ENCODE peak calls at places on chromosomes 3 and 15, in ten cellular contexts. X is GM12864, I is brain microvascular endothelial cell, U is lower lobe of right lung, N is GM06990, Y is activated B cell treated with CpG ODN at 0.5 μM for 24 hours, P is A549, A is AG09319, R is astrocyte, B is dorsolateral prefrontal cortex. Q is an unnamed sample.

GRCh38 chr15:43441316-43441715 is 51.6 kb downstream of the TP53BP1 start:
- DNase-seq in N (peak; percentile 9), A (no peak), R (peak; percentile 39), Y (no peak), U (no peak), P (peak; percentile 23), B (no peak), X (no peak), I (peak; percentile 37), Q (no peak)

GRCh38 chr15:93929375-93930094 is 301.8 kb upstream of the MCTP2 start:
- DNase-seq in R (peak; percentile 98), Y (no peak), U (no peak), N (no peak), A (peak; percentile 19), I (peak; percentile 91), X (no peak), B (no peak), P (no peak), Q (peak; percentile 42)

GRCh38 chr3:10763817-10764313 is 52.2 kb upstream of the SLC6A11 start:
- DNase-seq in R (no peak), A (no peak), Y (no peak), I (no peak), B (no peak), U (no peak), P (no peak), X (no peak), N (no peak), Q (no peak)

GRCh38 chr3:126149256-126149902 is 31.0 kb downstream of the ALDH1L1 start:
- DNase-seq in X (no peak), P (no peak), R (no peak), Y (no peak), I (no peak), B (no peak), U (peak; percentile 29), N (no peak), A (no peak), Q (no peak)

GRCh38 chr15:25830844-25831443 is 32.2 kb downstream of the ATP10A start:
- DNase-seq in P (no peak), A (peak; percentile 86), X (no peak), U (no peak), B (no peak), N (no peak), I (peak; percentile 76), R (peak; percentile 98), Y (no peak), Q (peak; percentile 57)

GRCh38 chr3:22089284-22089683 is 338.3 kb upstream of the ZNF385D start:
- DNase-seq in R (no peak), N (no peak), P (peak; percentile 6), I (peak; percentile 7), Y (no peak), X (peak; percentile 5), A (no peak), B (no peak), U (no peak), Q (peak; percentile 64)

GRCh38 chr3:42712716-42713372 is 10.2 kb upstream of the HHATL start:
- DNase-seq in P (no peak), R (no peak), Y (peak; percentile 12), I (no peak), U (no peak), X (no peak), N (no peak), B (peak; percentile 36), A (no peak), Q (no peak)

GRCh38 chr15:84634228-84634837 is 19.8 kb downstream of the WDR73 start:
- DNase-seq in A (no peak), X (no peak), R (no peak), Y (no peak), U (no peak), I (no peak), P (no peak), N (no peak), B (no peak), Q (no peak)

GRCh38 chr15:90358124-90359033 is 6.3 kb downstream of the ZNF774 start:
- DNase-seq in U (no peak), A (no peak), Y (no peak), B (no peak), I (peak; percentile 45), N (no peak), X (no peak), R (peak; percentile 70), P (no peak), Q (peak; percentile 62)

DNA sequence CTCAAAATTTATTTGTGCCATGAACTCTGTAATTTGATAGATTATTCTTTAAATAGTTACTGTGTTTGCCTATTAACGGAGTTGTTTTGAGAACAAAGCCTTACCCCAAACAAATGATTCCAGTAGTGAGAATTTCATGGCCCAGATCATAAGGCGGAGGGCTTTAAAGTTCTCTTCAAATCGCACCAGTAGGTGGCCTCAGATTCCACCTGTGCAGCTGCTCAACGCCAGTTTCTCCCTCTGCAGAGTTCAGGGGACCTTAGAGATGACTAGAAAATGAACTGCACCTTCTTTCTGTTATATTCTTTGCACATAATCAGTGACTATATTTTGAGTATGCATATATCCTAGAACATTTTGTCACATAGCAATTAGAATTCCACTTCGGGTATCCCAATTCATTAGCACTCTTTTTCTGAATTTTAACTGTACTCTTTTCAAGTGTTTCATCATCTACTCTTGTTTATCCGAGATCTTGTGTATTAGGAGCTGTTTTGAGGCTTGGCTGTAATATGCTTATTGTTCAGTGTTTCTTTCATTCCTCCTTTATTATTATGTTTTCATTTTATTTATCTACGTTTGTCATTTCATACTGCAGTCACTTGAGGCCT is 232.6 kb upstream of the CHRM5 start:
- DNase-seq in B (no peak), U (no peak), N (no peak), A (no peak), R (no peak), I (no peak), Y (no peak), P (peak; percentile 46), X (no peak), Q (peak; percentile 74)
- TF ChIP-seq CTCF in B (peak; percentile 29), U (peak; percentile 40), N (peak; percentile 67), A (peak; percentile 52), R (peak; percentile 63), I (peak; percentile 81), Y (no peak), P (peak; percentile 81), X (peak; percentile 62), Q (peak; percentile 73)

DNA sequence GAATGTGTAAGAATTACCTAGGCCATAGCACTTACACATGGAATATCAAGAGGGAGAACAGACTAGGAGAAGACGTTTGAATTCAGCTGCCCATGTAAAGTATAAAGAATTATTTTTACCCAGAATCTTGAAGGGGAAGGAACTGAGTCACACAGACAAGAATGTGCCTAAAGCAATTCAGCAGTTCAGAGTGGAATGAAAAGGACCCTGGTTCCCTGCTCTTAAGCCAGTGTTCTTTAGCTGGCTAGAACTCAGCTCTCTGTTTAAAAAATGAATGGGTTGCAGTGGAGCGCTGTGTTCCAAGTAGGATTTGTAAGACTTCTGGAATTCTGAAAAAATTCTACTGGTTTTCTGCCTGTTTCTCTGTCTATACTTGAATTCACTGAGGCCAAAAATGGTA is 440.2 kb downstream of the LPP start:
- DNase-seq in R (peak; percentile 97), B (no peak), P (no peak), Y (no peak), A (peak; percentile 57), I (peak; percentile 83), X (no peak), N (no peak), U (no peak), Q (no peak)
- TF ChIP-seq CTCF in R (no peak), B (no peak), P (no peak), Y (no peak), A (no peak), I (no peak), X (no peak), N (no peak), U (no peak), Q (no peak)

DNA sequence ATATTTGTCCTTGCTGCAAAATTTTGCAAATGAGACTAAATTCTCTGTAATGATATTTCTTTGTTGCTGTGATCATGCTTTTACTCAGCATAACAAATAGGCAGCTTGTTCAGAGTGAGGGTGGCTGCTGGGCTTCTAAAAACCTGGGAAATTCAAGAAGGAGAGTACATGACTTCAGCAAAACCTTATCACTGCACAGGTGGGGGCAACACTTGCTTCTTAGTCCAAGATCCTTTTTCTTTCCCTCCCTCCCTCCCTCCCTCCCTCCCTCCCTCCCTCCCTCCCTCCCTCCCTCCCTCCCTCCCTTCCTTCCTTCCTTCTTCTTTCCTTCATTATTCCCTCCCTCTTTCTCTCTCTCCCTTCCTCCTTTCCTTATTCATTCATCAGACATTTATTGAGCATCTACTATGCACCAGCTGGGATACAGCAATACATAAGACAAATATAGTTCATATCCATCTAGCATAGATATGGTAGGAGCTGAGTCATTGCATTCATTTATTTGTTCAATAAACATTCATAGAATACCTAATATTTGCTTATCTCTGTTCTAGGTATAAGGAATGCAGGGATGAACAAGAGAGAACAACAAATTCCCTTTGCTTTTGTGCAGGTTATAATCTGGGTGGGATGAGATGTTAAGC is 210.5 kb downstream of the PDCD6IP start:
- DNase-seq in B (no peak), R (peak; percentile 12), Y (no peak), P (peak; percentile 68), X (no peak), N (no peak), A (no peak), U (no peak), I (no peak), Q (no peak)
- TF ChIP-seq CTCF in B (no peak), R (no peak), Y (no peak), P (no peak), X (no peak), N (no peak), A (no peak), U (no peak), I (no peak), Q (no peak)

GRCh38 chr3:111859061-111859973 is at the start of gene PHLDB2:
- DNase-seq in R (peak; percentile 73), X (no peak), B (no peak), I (peak; percentile 79), P (peak; percentile 65), U (peak; percentile 67), N (peak; percentile 27), Y (peak; percentile 55), A (no peak), Q (peak; percentile 92)

GRCh38 chr3:111858641-111859040 is 424 bp upstream of the PHLDB2 start:
- DNase-seq in A (no peak), P (no peak), X (no peak), R (no peak), B (no peak), U (no peak), Y (no peak), N (no peak), I (no peak), Q (no peak)

GRCh38 chr3:111862415-111862814 is 3.4 kb downstream of the PHLDB2 start:
- DNase-seq in A (no peak), R (no peak), B (no peak), U (no peak), I (no peak), Y (no peak), X (no peak), N (no peak), P (no peak), Q (no peak)

GRCh38 chr3:111861396-111861795 is 2.3 kb downstream of the PHLDB2 start:
- DNase-seq in Y (no peak), N (no peak), X (no peak), R (no peak), B (no peak), I (peak; percentile 40), A (no peak), P (no peak), U (no peak), Q (no peak)

GRCh38 chr3:111859974-111860859 is 1.2 kb downstream of the PHLDB2 start:
- DNase-seq in I (peak; percentile 88), B (no peak), R (peak; percentile 81), P (peak; percentile 88), N (peak; percentile 57), U (peak; percentile 82), A (peak; percentile 72), Y (peak; percentile 52), X (peak; percentile 53), Q (peak; percentile 87)
- TF ChIP-seq CTCF in I (peak; percentile 73), B (no peak), R (peak; percentile 27), P (peak; percentile 61), N (peak; percentile 27), U (peak; percentile 51), A (peak; percentile 63), Y (no peak), X (peak; percentile 16), Q (peak; percentile 53)

GRCh38 chr3:196988241-196989029 is 19.8 kb upstream of the PIGZ start:
- DNase-seq in A (no peak), I (no peak), U (no peak), X (no peak), R (no peak), P (no peak), B (no peak), N (no peak), Y (no peak), Q (peak; percentile 81)
- TF ChIP-seq CTCF in A (no peak), I (peak; percentile 24), U (no peak), X (no peak), R (no peak), P (no peak), B (no peak), N (peak; percentile 33), Y (no peak), Q (peak; percentile 22)